ENCODE peak calls at places on chromosomes 2 and 18, in ten cellular contexts. I is breast epithelium, U is lower lobe of right lung, K is ovary, L is adrenal gland, C is GM10248, G is nephron progenitor cell, X is heart right ventricle, E is omental fat pad, A is endothelial cell. Z is an unnamed sample.

GRCh38 chr18:22563098-22563707 is 145.5 kb upstream of the CTAGE1 start:
- DNase-seq in L (peak), G (peak), E (no peak), U (no peak), I (no peak), A (peak), K (no peak), X (peak), C (peak), Z (no peak)

GRCh38 chr2:212282596-212283330 is 255.8 kb downstream of the ERBB4 start:
- DNase-seq in X (no peak), C (no peak), I (no peak), G (no peak), L (no peak), K (no peak), U (no peak), E (no peak), A (no peak), Z (no peak)

GRCh38 chr2:226794077-226794670 is 5.4 kb downstream of the IRS1 start:
- DNase-seq in E (no peak), X (no peak), G (no peak), A (no peak), U (no peak), C (no peak), K (no peak), I (no peak), L (peak), Z (no peak)

GRCh38 chr18:5287854-5288253 is 7.7 kb downstream of the ZBTB14 start:
- DNase-seq in U (no peak), C (no peak), L (no peak), I (no peak), A (no peak), E (no peak), K (no peak), X (no peak), G (no peak), Z (no peak)

GRCh38 chr2:29146197-29146596 is 31.0 kb downstream of the CLIP4 start:
- DNase-seq in A (no peak), C (no peak), X (no peak), K (no peak), I (no peak), L (no peak), U (no peak), E (no peak), G (no peak), Z (no peak)

GRCh38 chr2:173985595-173985994 is 20.4 kb upstream of the SP3 start:
- DNase-seq in G (no peak), A (no peak), C (no peak), U (no peak), E (no peak), K (no peak), L (no peak), X (no peak), I (no peak), Z (no peak)

GRCh38 chr18:62372156-62372555 is 47.0 kb downstream of the TNFRSF11A start:
- DNase-seq in G (no peak), C (peak), X (no peak), K (no peak), I (no peak), L (no peak), A (no peak), E (no peak), U (no peak), Z (no peak)

GRCh38 chr2:27494284-27494943 is 586 bp downstream of the FNDC4 start:
- DNase-seq in K (peak), A (peak), E (no peak), X (peak), L (peak), I (no peak), C (no peak), U (no peak), G (no peak), Z (no peak)

GRCh38 chr2:69907216-69907615 is 7.7 kb upstream of the MXD1 start:
- DNase-seq in G (no peak), E (no peak), I (no peak), A (no peak), U (no peak), K (no peak), X (no peak), L (no peak), C (no peak), Z (no peak)

GRCh38 chr2:116719841-116720240 is 1094.7 kb upstream of the DDX18 start:
- DNase-seq in X (no peak), G (no peak), C (no peak), A (no peak), E (no peak), K (no peak), U (no peak), L (no peak), I (no peak), Z (no peak)

GRCh38 chr2:225411452-225411851 is 11.9 kb downstream of the NYAP2 start:
- DNase-seq in X (no peak), K (no peak), L (no peak), C (no peak), G (no peak), E (no peak), I (no peak), U (no peak), A (no peak), Z (no peak)

GRCh38 chr2:96209011-96209728 is 543 bp upstream of the STARD7 start:
- DNase-seq in G (no peak), L (no peak), A (no peak), E (no peak), X (no peak), C (no peak), I (no peak), U (no peak), K (peak), Z (no peak)

DNA sequence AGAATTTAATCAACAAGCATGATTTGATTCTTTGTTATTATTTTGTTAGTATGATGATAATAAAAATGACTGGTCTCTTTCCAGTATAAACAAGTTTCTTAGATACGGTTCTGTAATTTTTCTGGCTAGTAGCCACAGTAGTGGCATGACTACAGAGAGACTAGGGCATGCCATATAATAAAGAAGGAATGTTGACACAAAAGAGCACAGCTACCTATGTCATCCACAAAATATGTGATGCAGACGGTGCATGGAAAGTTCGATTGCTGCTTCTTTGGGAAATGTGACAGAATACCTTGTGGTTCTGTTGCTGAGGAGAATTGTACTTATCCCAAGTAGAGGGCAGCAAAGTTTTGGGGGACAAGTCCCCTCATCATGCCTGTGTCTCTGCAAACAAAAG is 26.1 kb upstream of the SETBP1 start:
- DNase-seq in K (no peak), U (no peak), C (no peak), E (no peak), G (no peak), X (no peak), A (no peak), L (no peak), I (no peak), Z (no peak)
- TF ChIP-seq CTCF in K (no peak), U (no peak), C (no peak), E (no peak), G (no peak), X (no peak), A (no peak), L (no peak), I (no peak), Z (no peak)

GRCh38 chr2:219736196-219736595 is 108.8 kb downstream of the SLC4A3 start:
- DNase-seq in C (peak), K (no peak), A (peak), L (no peak), U (no peak), X (peak), I (no peak), E (no peak), G (peak), Z (peak)
- TF ChIP-seq CTCF in C (peak), K (peak), A (peak), L (peak), U (peak), X (peak), I (peak), E (no peak), G (peak), Z (peak)

GRCh38 chr2:127865926-127866325 is 8.0 kb upstream of the POLR2D start:
- DNase-seq in E (no peak), G (no peak), A (no peak), I (no peak), C (no peak), K (no peak), U (no peak), X (no peak), L (no peak), Z (no peak)

GRCh38 chr2:127862228-127862627 is 4.3 kb upstream of the POLR2D start:
- DNase-seq in A (no peak), G (no peak), U (no peak), E (no peak), C (no peak), K (no peak), X (no peak), L (no peak), I (no peak), Z (no peak)

GRCh38 chr2:127859712-127860085 is 1.7 kb upstream of the POLR2D start:
- DNase-seq in L (peak), U (peak), X (no peak), K (peak), I (peak), A (peak), G (peak), E (peak), C (peak), Z (no peak)

DNA sequence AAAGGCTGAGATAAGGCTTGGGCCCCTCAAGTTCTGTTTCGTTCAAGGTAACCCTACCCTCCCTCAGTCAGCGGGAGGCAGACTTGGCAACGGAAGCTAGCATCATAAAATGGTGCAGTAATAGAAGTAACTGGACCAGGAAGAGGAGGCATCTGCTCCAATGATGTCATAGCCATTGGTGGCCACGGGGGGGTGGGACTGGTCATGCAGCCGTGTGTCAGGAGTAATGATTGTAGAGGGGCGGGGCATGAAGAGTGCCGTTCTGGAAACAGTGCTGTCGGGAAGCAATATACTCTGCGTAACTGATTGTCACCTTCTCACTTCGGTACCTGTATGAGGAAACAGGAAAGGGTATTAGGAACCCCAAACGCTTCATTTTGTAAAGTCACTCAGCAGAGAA is 6.9 kb upstream of the POLR2D start:
- DNase-seq in C (no peak), E (no peak), K (no peak), L (no peak), G (peak), A (no peak), X (no peak), I (no peak), U (no peak), Z (no peak)
- TF ChIP-seq CTCF in C (no peak), E (no peak), K (no peak), L (no peak), G (no peak), A (no peak), X (no peak), I (no peak), U (no peak), Z (no peak)

GRCh38 chr2:158004131-158004530 is 97.5 kb upstream of the UPP2 start:
- DNase-seq in X (no peak), K (no peak), C (no peak), U (no peak), I (no peak), A (no peak), L (no peak), G (no peak), E (no peak), Z (no peak)

GRCh38 chr2:158009425-158009824 is 92.3 kb upstream of the UPP2 start:
- DNase-seq in U (no peak), L (peak), A (no peak), K (peak), E (no peak), I (no peak), C (no peak), X (no peak), G (no peak), Z (no peak)

GRCh38 chr2:158002079-158002478 is 99.6 kb upstream of the UPP2 start:
- DNase-seq in E (no peak), A (no peak), U (no peak), X (no peak), G (no peak), K (no peak), L (no peak), C (no peak), I (no peak), Z (no peak)

GRCh38 chr2:158011055-158011771 is 90.5 kb upstream of the UPP2 start:
- DNase-seq in X (no peak), U (no peak), I (no peak), K (no peak), L (no peak), A (no peak), E (no peak), C (no peak), G (no peak), Z (no peak)

DNA sequence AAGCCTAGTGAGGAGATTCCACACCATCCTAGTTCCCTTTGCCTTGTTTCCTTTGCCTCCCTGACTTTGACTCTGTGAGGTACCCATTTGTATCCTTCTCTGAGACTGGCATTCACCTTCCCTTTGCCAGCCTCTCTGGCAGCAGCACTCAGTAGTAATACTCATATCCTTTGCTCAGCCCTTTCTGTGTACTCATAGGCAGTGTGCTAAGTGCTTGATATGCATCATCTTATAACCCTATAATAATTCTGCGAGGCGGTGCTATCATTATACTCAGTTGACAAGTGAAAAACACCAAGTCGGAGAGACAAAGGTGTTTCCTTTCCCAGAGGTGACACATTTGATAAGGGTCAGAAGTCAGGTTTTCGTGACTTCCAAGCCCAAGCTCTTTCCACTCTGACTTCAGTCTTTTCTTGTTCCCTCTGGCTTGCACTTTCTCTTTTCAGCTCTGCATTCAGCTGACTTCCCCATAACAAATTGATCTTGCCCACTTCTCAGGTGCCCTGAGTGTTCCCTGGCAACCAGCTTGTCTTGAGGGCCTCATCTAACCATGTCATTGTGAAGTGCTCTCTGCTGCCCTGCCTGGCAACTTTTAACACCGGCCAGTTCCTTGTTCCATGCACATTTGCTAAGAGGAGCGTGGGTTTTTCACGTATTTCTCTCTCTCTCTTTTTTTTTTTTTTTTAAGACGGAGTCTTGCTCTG is 94.6 kb upstream of the UPP2 start:
- DNase-seq in A (no peak), L (no peak), X (no peak), U (peak), K (no peak), G (no peak), E (no peak), I (no peak), C (no peak), Z (no peak)
- TF ChIP-seq CTCF in A (no peak), L (no peak), X (no peak), U (peak), K (no peak), G (no peak), E (no peak), I (no peak), C (no peak), Z (peak)